ENCODE peak calls at places on chromosomes 1 and 21, in four cellular contexts. One of them, this sample, is unnamed.

GRCh38 chr1:189627427-189627826 is 850.2 kb downstream of the BRINP3 start:
- DNase-seq in astrocyte: no peak
- DNase-seq in fibroblast of lung: no peak
- DNase-seq in colonic mucosa: no peak
- DNase-seq in this sample: no peak

GRCh38 chr1:5974631-5975030 is 17.6 kb downstream of the NPHP4 start:
- DNase-seq in astrocyte: no peak
- DNase-seq in fibroblast of lung: no peak
- DNase-seq in colonic mucosa: no peak
- DNase-seq in this sample: no peak

GRCh38 chr1:37474697-37475379 is 458 bp downstream of the ZC3H12A start:
- DNase-seq in colonic mucosa: no peak
- DNase-seq in fibroblast of lung: peak; percentile 42
- DNase-seq in astrocyte: no peak
- DNase-seq in this sample: no peak

GRCh38 chr1:56409112-56409691 is 170.2 kb downstream of the PLPP3 start:
- DNase-seq in astrocyte: no peak
- DNase-seq in colonic mucosa: peak; percentile 70
- DNase-seq in fibroblast of lung: no peak
- DNase-seq in this sample: no peak

GRCh38 chr1:182685186-182685585 is 799 bp upstream of the RGS8 start:
- DNase-seq in fibroblast of lung: no peak
- DNase-seq in astrocyte: no peak
- DNase-seq in colonic mucosa: no peak
- DNase-seq in this sample: no peak

GRCh38 chr21:36516271-36516670 is 36.3 kb upstream of the CLDN14 start:
- DNase-seq in colonic mucosa: no peak
- DNase-seq in astrocyte: no peak
- DNase-seq in fibroblast of lung: no peak
- DNase-seq in this sample: no peak

GRCh38 chr1:28259935-28260802 is 851 bp downstream of the SESN2 start:
- DNase-seq in colonic mucosa: peak; percentile 78
- DNase-seq in astrocyte: peak; percentile 87
- DNase-seq in fibroblast of lung: peak; percentile 93
- DNase-seq in this sample: peak; percentile 49

GRCh38 chr1:240906477-240906876 is 294.5 kb upstream of the GREM2 start:
- DNase-seq in astrocyte: no peak
- DNase-seq in colonic mucosa: peak; percentile 62
- DNase-seq in fibroblast of lung: no peak
- DNase-seq in this sample: no peak

GRCh38 chr1:199335496-199335895 is 692.0 kb upstream of the NR5A2 start:
- DNase-seq in colonic mucosa: no peak
- DNase-seq in fibroblast of lung: peak; percentile 58
- DNase-seq in astrocyte: peak; percentile 51
- DNase-seq in this sample: no peak

DNA sequence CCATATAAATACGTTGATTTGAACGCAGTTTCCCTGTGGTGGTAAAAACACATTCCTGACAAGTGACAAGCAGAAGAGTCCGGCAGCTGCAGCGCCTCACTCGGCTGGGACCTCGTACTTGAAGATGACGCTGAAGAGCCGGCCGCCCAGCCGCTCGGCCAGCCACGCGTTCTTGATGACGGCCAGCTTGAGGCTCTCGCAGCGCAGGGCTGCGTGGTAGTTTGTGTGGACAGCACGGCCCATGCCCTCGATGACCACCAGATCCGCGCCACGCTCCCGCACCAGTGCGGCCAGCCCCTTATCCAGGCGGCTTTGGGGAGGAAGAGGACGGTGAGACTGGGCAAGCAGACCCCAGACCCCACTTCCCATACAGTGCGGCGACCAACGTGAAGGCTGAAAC is 17.6 kb downstream of the PANK4 start:
- DNase-seq in fibroblast of lung: no peak
- DNase-seq in astrocyte: no peak
- DNase-seq in colonic mucosa: no peak
- DNase-seq in this sample: no peak
- H3K36me3 ChIP-seq in fibroblast of lung: peaks cover 10% of the 10 kb centered on the region
- H3K36me3 ChIP-seq in astrocyte: peaks cover 7% of the 10 kb centered on the region
- H3K36me3 ChIP-seq in colonic mucosa: peaks cover 33% of the 10 kb centered on the region
- H3K36me3 ChIP-seq in this sample: no peaks in the 10 kb centered on the region

DNA sequence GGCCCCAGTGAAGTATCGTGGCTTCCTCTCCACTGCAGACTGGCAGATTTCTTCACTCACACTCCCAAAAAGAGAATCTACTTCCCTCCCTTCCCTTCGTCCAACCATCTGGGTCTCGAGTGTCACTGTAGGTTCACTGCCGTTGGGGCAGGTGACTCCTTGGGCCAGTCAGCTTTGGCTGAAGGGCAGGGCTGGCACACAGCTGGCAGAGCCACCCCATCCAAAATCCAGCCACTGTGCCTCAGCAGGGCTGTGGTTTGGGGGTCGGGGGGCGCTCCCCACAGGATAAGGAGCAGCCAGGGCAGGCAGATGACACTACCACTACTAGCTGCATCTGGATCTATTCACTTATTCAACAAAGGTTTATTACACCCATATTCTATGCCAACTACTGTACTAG is 9.8 kb downstream of the PINK1 start:
- DNase-seq in astrocyte: no peak
- DNase-seq in fibroblast of lung: no peak
- DNase-seq in colonic mucosa: no peak
- DNase-seq in this sample: no peak
- H3K36me3 ChIP-seq in astrocyte: peaks cover 5% of the 10 kb centered on the region
- H3K36me3 ChIP-seq in fibroblast of lung: peaks cover 7% of the 10 kb centered on the region
- H3K36me3 ChIP-seq in colonic mucosa: peaks cover 18% of the 10 kb centered on the region
- H3K36me3 ChIP-seq in this sample: peaks cover 3% of the 10 kb centered on the region

DNA sequence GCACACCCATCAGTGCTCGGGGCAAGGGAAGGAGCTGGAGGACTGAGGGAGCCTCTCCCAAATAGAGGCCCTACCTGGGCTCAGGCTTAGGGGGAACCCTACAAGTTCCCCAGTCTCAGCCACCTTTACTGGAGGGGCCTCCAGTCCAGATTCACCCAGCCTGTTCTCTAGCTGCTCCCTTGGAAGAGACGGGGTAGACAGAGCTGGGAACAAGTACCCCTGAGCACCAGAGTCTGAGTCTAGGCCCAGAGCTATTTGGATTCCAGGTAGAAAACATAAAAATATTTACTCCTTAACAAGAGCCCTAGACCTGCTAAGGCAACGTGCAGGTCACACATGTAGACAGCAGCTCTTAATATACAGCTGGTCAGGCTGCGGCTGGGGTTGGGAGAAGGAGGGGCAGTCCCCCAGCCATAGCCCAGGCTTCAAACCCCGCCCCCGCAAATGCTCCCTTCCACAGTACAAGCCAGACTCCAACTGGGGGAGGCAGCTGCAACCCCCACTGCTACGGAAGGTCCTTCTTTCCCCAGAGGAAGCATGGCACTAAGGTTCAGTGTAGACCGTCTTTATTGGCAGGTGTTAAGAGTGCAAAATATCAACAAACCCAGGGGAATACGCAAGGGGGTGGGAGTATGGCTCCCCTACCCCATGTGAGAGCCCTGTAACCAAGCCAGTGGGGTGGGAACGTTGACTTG is 8.0 kb downstream of the TENT5B start:
- DNase-seq in fibroblast of lung: peak; percentile 53
- DNase-seq in colonic mucosa: no peak
- DNase-seq in astrocyte: no peak
- DNase-seq in this sample: no peak
- H3K36me3 ChIP-seq in fibroblast of lung: peaks cover 3% of the 10 kb centered on the region
- H3K36me3 ChIP-seq in colonic mucosa: no peaks in the 10 kb centered on the region
- H3K36me3 ChIP-seq in astrocyte: no peaks in the 10 kb centered on the region
- H3K36me3 ChIP-seq in this sample: no peaks in the 10 kb centered on the region

GRCh38 chr1:3850857-3851256 is 6.2 kb downstream of the CEP104 start:
- DNase-seq in fibroblast of lung: no peak
- DNase-seq in astrocyte: no peak
- DNase-seq in colonic mucosa: no peak
- DNase-seq in this sample: no peak

GRCh38 chr1:3852091-3852490 is 4.9 kb downstream of the CEP104 start:
- DNase-seq in fibroblast of lung: no peak
- DNase-seq in astrocyte: no peak
- DNase-seq in colonic mucosa: no peak
- DNase-seq in this sample: no peak

GRCh38 chr1:3841491-3841890 is 15.5 kb downstream of the CEP104 start:
- DNase-seq in astrocyte: no peak
- DNase-seq in colonic mucosa: no peak
- DNase-seq in fibroblast of lung: no peak
- DNase-seq in this sample: no peak

GRCh38 chr1:3846521-3846920 is 10.5 kb downstream of the CEP104 start:
- DNase-seq in fibroblast of lung: no peak
- DNase-seq in colonic mucosa: no peak
- DNase-seq in astrocyte: no peak
- DNase-seq in this sample: no peak
- H3K36me3 ChIP-seq in fibroblast of lung: peaks cover 6% of the 10 kb centered on the region
- H3K36me3 ChIP-seq in colonic mucosa: no peaks in the 10 kb centered on the region
- H3K36me3 ChIP-seq in astrocyte: peaks cover 4% of the 10 kb centered on the region
- H3K36me3 ChIP-seq in this sample: no peaks in the 10 kb centered on the region

GRCh38 chr1:224430511-224431113 is 4.0 kb downstream of the WDR26 start:
- DNase-seq in astrocyte: peak; percentile 63
- DNase-seq in fibroblast of lung: peak; percentile 72
- DNase-seq in colonic mucosa: peak; percentile 58
- DNase-seq in this sample: no peak

GRCh38 chr1:224433041-224433670 is 1.4 kb downstream of the WDR26 start:
- DNase-seq in colonic mucosa: peak; percentile 63
- DNase-seq in fibroblast of lung: peak; percentile 16
- DNase-seq in astrocyte: no peak
- DNase-seq in this sample: no peak

GRCh38 chr1:224431726-224432125 is 2.9 kb downstream of the WDR26 start:
- DNase-seq in astrocyte: no peak
- DNase-seq in fibroblast of lung: no peak
- DNase-seq in colonic mucosa: no peak
- DNase-seq in this sample: no peak

GRCh38 chr1:224432672-224433040 is 1.9 kb downstream of the WDR26 start:
- DNase-seq in astrocyte: no peak
- DNase-seq in colonic mucosa: peak; percentile 36
- DNase-seq in fibroblast of lung: peak; percentile 16
- DNase-seq in this sample: no peak

DNA sequence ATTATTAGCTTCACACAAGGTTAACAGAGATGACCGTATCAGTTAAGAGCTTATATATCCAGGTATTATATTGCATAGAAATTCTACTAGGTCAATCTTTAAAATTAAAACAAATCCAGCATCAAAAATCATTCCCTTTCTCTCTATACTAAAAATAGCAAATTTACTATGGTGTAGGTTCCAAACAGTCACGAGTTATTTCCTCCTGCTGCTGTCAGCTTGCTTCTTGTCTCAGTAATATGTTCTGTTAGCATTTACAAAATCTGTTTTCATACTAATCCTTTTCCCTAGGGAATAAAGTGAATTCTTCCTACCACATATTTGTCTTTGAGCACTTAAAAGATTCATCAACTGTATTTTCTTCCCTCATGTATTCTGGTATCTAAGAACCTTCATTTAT is 2.5 kb downstream of the WDR26 start:
- DNase-seq in astrocyte: no peak
- DNase-seq in colonic mucosa: no peak
- DNase-seq in fibroblast of lung: no peak
- DNase-seq in this sample: no peak
- H3K36me3 ChIP-seq in astrocyte: peaks cover 4% of the 10 kb centered on the region
- H3K36me3 ChIP-seq in colonic mucosa: no peaks in the 10 kb centered on the region
- H3K36me3 ChIP-seq in fibroblast of lung: no peaks in the 10 kb centered on the region
- H3K36me3 ChIP-seq in this sample: no peaks in the 10 kb centered on the region

GRCh38 chr1:246897302-246897701 is 34.4 kb downstream of the AHCTF1 start:
- DNase-seq in astrocyte: no peak
- DNase-seq in colonic mucosa: no peak
- DNase-seq in fibroblast of lung: no peak
- DNase-seq in this sample: no peak

GRCh38 chr1:246891105-246891504 is 40.6 kb downstream of the AHCTF1 start:
- DNase-seq in colonic mucosa: no peak
- DNase-seq in fibroblast of lung: no peak
- DNase-seq in astrocyte: no peak
- DNase-seq in this sample: no peak

GRCh38 chr1:246888522-246888921 is 43.2 kb downstream of the AHCTF1 start:
- DNase-seq in fibroblast of lung: no peak
- DNase-seq in colonic mucosa: no peak
- DNase-seq in astrocyte: no peak
- DNase-seq in this sample: no peak

DNA sequence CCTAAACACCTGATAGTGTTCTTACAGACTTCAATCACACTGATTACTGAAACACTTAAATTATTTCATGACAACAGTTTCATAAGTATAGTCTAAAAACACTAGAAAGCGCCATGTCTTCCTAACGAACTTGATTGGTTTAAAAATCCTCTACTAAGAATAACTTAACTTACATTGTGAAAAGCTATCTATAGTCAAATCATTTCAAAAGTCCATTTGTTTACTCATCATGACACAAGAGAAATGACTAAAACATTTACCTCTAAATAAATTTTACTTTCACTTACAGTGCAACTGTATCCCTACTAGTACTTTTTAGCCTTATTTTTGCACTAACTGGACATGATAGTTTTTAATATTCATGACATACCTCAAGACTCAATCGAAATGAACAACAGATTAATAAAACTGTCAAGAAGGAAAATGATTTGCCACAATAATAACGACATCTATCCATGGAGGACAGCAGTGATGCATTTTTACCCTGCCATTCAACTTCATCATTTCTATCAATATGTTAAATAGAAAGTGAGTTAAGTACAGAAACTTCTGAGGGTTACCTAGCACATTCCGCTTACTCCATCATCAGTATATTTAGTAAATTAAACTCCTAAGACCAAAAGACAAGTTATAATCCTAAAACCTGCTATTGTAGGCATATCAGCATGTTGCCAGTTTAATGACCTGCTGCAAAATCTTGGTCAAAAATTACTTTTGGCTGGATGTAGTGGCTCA is 38.4 kb downstream of the AHCTF1 start:
- DNase-seq in colonic mucosa: no peak
- DNase-seq in fibroblast of lung: no peak
- DNase-seq in astrocyte: no peak
- DNase-seq in this sample: no peak
- H3K36me3 ChIP-seq in colonic mucosa: peaks cover 33% of the 10 kb centered on the region
- H3K36me3 ChIP-seq in fibroblast of lung: peaks cover 15% of the 10 kb centered on the region
- H3K36me3 ChIP-seq in astrocyte: peaks cover 63% of the 10 kb centered on the region
- H3K36me3 ChIP-seq in this sample: no peaks in the 10 kb centered on the region

This sample was measured in kidney epithelial cell.